ENCODE peak calls at places on chromosomes 5 and 9, in nine cellular contexts. One of them, this sample, is unnamed.

GRCh38 chr9:81076131-81076530 is 613.2 kb downstream of the TLE1 start:
- DNase-seq in HuH-7: no peak
- DNase-seq in activated CD8-positive, alpha-beta memory T cell treated with anti-CD3 and anti-CD28 coated beads, Interleukin-2, amount 50 U/mL, for 48 hours: no peak
- DNase-seq in stromal cell of bone marrow: no peak
- DNase-seq in endothelial cell: no peak
- DNase-seq in transverse colon: no peak
- DNase-seq in EL: no peak
- DNase-seq in lung: no peak
- DNase-seq in neural crest cell: no peak
- DNase-seq in this sample: no peak

GRCh38 chr5:156529902-156530301 is 202.9 kb downstream of the SGCD start:
- DNase-seq in HuH-7: no peak
- DNase-seq in activated CD8-positive, alpha-beta memory T cell treated with anti-CD3 and anti-CD28 coated beads, Interleukin-2, amount 50 U/mL, for 48 hours: no peak
- DNase-seq in stromal cell of bone marrow: peak
- DNase-seq in endothelial cell: no peak
- DNase-seq in transverse colon: no peak
- DNase-seq in EL: no peak
- DNase-seq in lung: no peak
- DNase-seq in neural crest cell: no peak
- DNase-seq in this sample: no peak

GRCh38 chr9:96136992-96137665 is 164.8 kb downstream of the HSD17B3 start:
- DNase-seq in HuH-7: no peak
- DNase-seq in activated CD8-positive, alpha-beta memory T cell treated with anti-CD3 and anti-CD28 coated beads, Interleukin-2, amount 50 U/mL, for 48 hours: no peak
- DNase-seq in stromal cell of bone marrow: peak
- DNase-seq in endothelial cell: no peak
- DNase-seq in transverse colon: peak
- DNase-seq in EL: peak
- DNase-seq in lung: peak
- DNase-seq in neural crest cell: no peak
- DNase-seq in this sample: no peak

GRCh38 chr5:53089481-53089976 is 20.0 kb downstream of the MOCS2 start:
- DNase-seq in HuH-7: no peak
- DNase-seq in activated CD8-positive, alpha-beta memory T cell treated with anti-CD3 and anti-CD28 coated beads, Interleukin-2, amount 50 U/mL, for 48 hours: no peak
- DNase-seq in stromal cell of bone marrow: no peak
- DNase-seq in endothelial cell: no peak
- DNase-seq in transverse colon: no peak
- DNase-seq in EL: peak
- DNase-seq in lung: no peak
- DNase-seq in neural crest cell: no peak
- DNase-seq in this sample: no peak

GRCh38 chr5:33316773-33317172 is 124.0 kb upstream of the TARS1 start:
- DNase-seq in HuH-7: no peak
- DNase-seq in activated CD8-positive, alpha-beta memory T cell treated with anti-CD3 and anti-CD28 coated beads, Interleukin-2, amount 50 U/mL, for 48 hours: no peak
- DNase-seq in stromal cell of bone marrow: no peak
- DNase-seq in endothelial cell: no peak
- DNase-seq in transverse colon: no peak
- DNase-seq in EL: peak
- DNase-seq in lung: no peak
- DNase-seq in neural crest cell: no peak
- DNase-seq in this sample: no peak

GRCh38 chr5:72245517-72246238 is 74.4 kb downstream of the MRPS27 start:
- DNase-seq in HuH-7: no peak
- DNase-seq in activated CD8-positive, alpha-beta memory T cell treated with anti-CD3 and anti-CD28 coated beads, Interleukin-2, amount 50 U/mL, for 48 hours: no peak
- DNase-seq in stromal cell of bone marrow: no peak
- DNase-seq in endothelial cell: no peak
- DNase-seq in transverse colon: no peak
- DNase-seq in EL: no peak
- DNase-seq in lung: no peak
- DNase-seq in neural crest cell: no peak
- DNase-seq in this sample: no peak

GRCh38 chr5:80125962-80126480 is 90.9 kb downstream of the THBS4 start:
- DNase-seq in HuH-7: no peak
- DNase-seq in activated CD8-positive, alpha-beta memory T cell treated with anti-CD3 and anti-CD28 coated beads, Interleukin-2, amount 50 U/mL, for 48 hours: no peak
- DNase-seq in stromal cell of bone marrow: peak
- DNase-seq in endothelial cell: no peak
- DNase-seq in transverse colon: no peak
- DNase-seq in EL: peak
- DNase-seq in lung: no peak
- DNase-seq in neural crest cell: no peak
- DNase-seq in this sample: no peak

GRCh38 chr5:104890767-104891166 is 1328.2 kb upstream of the NUDT12 start:
- DNase-seq in HuH-7: no peak
- DNase-seq in activated CD8-positive, alpha-beta memory T cell treated with anti-CD3 and anti-CD28 coated beads, Interleukin-2, amount 50 U/mL, for 48 hours: no peak
- DNase-seq in stromal cell of bone marrow: no peak
- DNase-seq in endothelial cell: no peak
- DNase-seq in transverse colon: no peak
- DNase-seq in EL: no peak
- DNase-seq in lung: no peak
- DNase-seq in neural crest cell: no peak
- DNase-seq in this sample: no peak

GRCh38 chr5:55429707-55430253 is 105.0 kb downstream of the PLPP1 start:
- DNase-seq in HuH-7: peak
- DNase-seq in activated CD8-positive, alpha-beta memory T cell treated with anti-CD3 and anti-CD28 coated beads, Interleukin-2, amount 50 U/mL, for 48 hours: no peak
- DNase-seq in stromal cell of bone marrow: no peak
- DNase-seq in endothelial cell: no peak
- DNase-seq in transverse colon: peak
- DNase-seq in EL: no peak
- DNase-seq in lung: no peak
- DNase-seq in neural crest cell: no peak
- DNase-seq in this sample: no peak

GRCh38 chr9:120326076-120326693 is 253.8 kb downstream of the CDK5RAP2 start:
- DNase-seq in HuH-7: no peak
- DNase-seq in activated CD8-positive, alpha-beta memory T cell treated with anti-CD3 and anti-CD28 coated beads, Interleukin-2, amount 50 U/mL, for 48 hours: no peak
- DNase-seq in stromal cell of bone marrow: no peak
- DNase-seq in endothelial cell: no peak
- DNase-seq in transverse colon: no peak
- DNase-seq in EL: no peak
- DNase-seq in lung: no peak
- DNase-seq in neural crest cell: no peak
- DNase-seq in this sample: no peak

GRCh38 chr9:101326501-101326900 is 58.3 kb downstream of the BAAT start:
- DNase-seq in HuH-7: no peak
- DNase-seq in activated CD8-positive, alpha-beta memory T cell treated with anti-CD3 and anti-CD28 coated beads, Interleukin-2, amount 50 U/mL, for 48 hours: no peak
- DNase-seq in stromal cell of bone marrow: no peak
- DNase-seq in endothelial cell: no peak
- DNase-seq in transverse colon: no peak
- DNase-seq in EL: no peak
- DNase-seq in lung: no peak
- DNase-seq in neural crest cell: no peak
- DNase-seq in this sample: no peak

GRCh38 chr9:79382468-79382867 is 189.3 kb upstream of the TLE4 start:
- DNase-seq in HuH-7: no peak
- DNase-seq in activated CD8-positive, alpha-beta memory T cell treated with anti-CD3 and anti-CD28 coated beads, Interleukin-2, amount 50 U/mL, for 48 hours: no peak
- DNase-seq in stromal cell of bone marrow: no peak
- DNase-seq in endothelial cell: no peak
- DNase-seq in transverse colon: no peak
- DNase-seq in EL: peak
- DNase-seq in lung: no peak
- DNase-seq in neural crest cell: no peak
- DNase-seq in this sample: no peak

GRCh38 chr9:133235549-133236222 is 26.6 kb upstream of the OBP2B start:
- DNase-seq in HuH-7: no peak
- DNase-seq in activated CD8-positive, alpha-beta memory T cell treated with anti-CD3 and anti-CD28 coated beads, Interleukin-2, amount 50 U/mL, for 48 hours: no peak
- DNase-seq in stromal cell of bone marrow: no peak
- DNase-seq in endothelial cell: no peak
- DNase-seq in transverse colon: no peak
- DNase-seq in EL: no peak
- DNase-seq in lung: no peak
- DNase-seq in neural crest cell: no peak
- DNase-seq in this sample: no peak

GRCh38 chr9:20941177-20941690 is 90.2 kb downstream of the HACD4 start:
- DNase-seq in HuH-7: peak
- DNase-seq in activated CD8-positive, alpha-beta memory T cell treated with anti-CD3 and anti-CD28 coated beads, Interleukin-2, amount 50 U/mL, for 48 hours: peak
- DNase-seq in stromal cell of bone marrow: peak
- DNase-seq in endothelial cell: peak
- DNase-seq in transverse colon: peak
- DNase-seq in EL: peak
- DNase-seq in lung: peak
- DNase-seq in neural crest cell: peak
- DNase-seq in this sample: peak

GRCh38 chr9:122315534-122315933 is 50.9 kb downstream of the MRRF start:
- DNase-seq in HuH-7: no peak
- DNase-seq in activated CD8-positive, alpha-beta memory T cell treated with anti-CD3 and anti-CD28 coated beads, Interleukin-2, amount 50 U/mL, for 48 hours: no peak
- DNase-seq in stromal cell of bone marrow: no peak
- DNase-seq in endothelial cell: no peak
- DNase-seq in transverse colon: no peak
- DNase-seq in EL: no peak
- DNase-seq in lung: no peak
- DNase-seq in neural crest cell: no peak
- DNase-seq in this sample: no peak

GRCh38 chr9:115250646-115251045 is 132.7 kb upstream of the TNC start:
- DNase-seq in HuH-7: no peak
- DNase-seq in activated CD8-positive, alpha-beta memory T cell treated with anti-CD3 and anti-CD28 coated beads, Interleukin-2, amount 50 U/mL, for 48 hours: no peak
- DNase-seq in stromal cell of bone marrow: peak
- DNase-seq in endothelial cell: no peak
- DNase-seq in transverse colon: no peak
- DNase-seq in EL: peak
- DNase-seq in lung: peak
- DNase-seq in neural crest cell: no peak
- DNase-seq in this sample: no peak

GRCh38 chr5:61467766-61468482 is 135.9 kb downstream of the ZSWIM6 start:
- DNase-seq in HuH-7: no peak
- DNase-seq in activated CD8-positive, alpha-beta memory T cell treated with anti-CD3 and anti-CD28 coated beads, Interleukin-2, amount 50 U/mL, for 48 hours: no peak
- DNase-seq in stromal cell of bone marrow: no peak
- DNase-seq in endothelial cell: no peak
- DNase-seq in transverse colon: no peak
- DNase-seq in EL: peak
- DNase-seq in lung: no peak
- DNase-seq in neural crest cell: no peak
- DNase-seq in this sample: no peak

GRCh38 chr5:14266171-14266570 is 123.0 kb downstream of the TRIO start:
- DNase-seq in HuH-7: no peak
- DNase-seq in activated CD8-positive, alpha-beta memory T cell treated with anti-CD3 and anti-CD28 coated beads, Interleukin-2, amount 50 U/mL, for 48 hours: no peak
- DNase-seq in stromal cell of bone marrow: no peak
- DNase-seq in endothelial cell: no peak
- DNase-seq in transverse colon: no peak
- DNase-seq in EL: peak
- DNase-seq in lung: no peak
- DNase-seq in neural crest cell: no peak
- DNase-seq in this sample: no peak